ENCODE peak calls at places on chromosomes 5 and 9, in four cellular contexts. S is HT1080; O is stimulated activated CD4-positive, alpha-beta T cell treated with anti-CD3 and anti-CD28 coated beads, TNF-alpha, amount 100 ng/mL, for 4 hours; H is G401. C is an unnamed sample.

GRCh38 chr5:83914199-83914598 is 193.5 kb upstream of the HAPLN1 start:
- DNase-seq in S (no peak), O (no peak), H (no peak), C (no peak)

GRCh38 chr9:109467936-109468335 is 30.2 kb downstream of the PTPN3 start:
- DNase-seq in S (peak; percentile 71), O (no peak), H (no peak), C (no peak)

GRCh38 chr5:1324719-1325190 is 20.1 kb downstream of the CLPTM1L start:
- DNase-seq in S (no peak), O (no peak), H (no peak), C (peak; percentile 58)

GRCh38 chr9:2015581-2016410 is 649 bp downstream of the SMARCA2 start:
- DNase-seq in S (peak; percentile 10), O (peak; percentile 15), H (peak; percentile 54), C (peak; percentile 89)

GRCh38 chr9:108953983-108954574 is 19.9 kb downstream of the ABITRAM start:
- DNase-seq in S (no peak), O (no peak), H (peak; percentile 85), C (no peak)

GRCh38 chr9:127222388-127223095 is 42.0 kb upstream of the GARNL3 start:
- DNase-seq in S (no peak), O (no peak), H (no peak), C (no peak)

GRCh38 chr5:82662340-82662739 is 384.2 kb upstream of the RPS23 start:
- DNase-seq in S (no peak), O (no peak), H (no peak), C (no peak)

GRCh38 chr5:143214890-143215289 is 188.6 kb downstream of the NR3C1 start:
- DNase-seq in S (no peak), O (no peak), H (no peak), C (no peak)

GRCh38 chr9:72351538-72352453 is 13.2 kb downstream of the ZFAND5 start:
- DNase-seq in S (peak; percentile 86), O (no peak), H (peak; percentile 41), C (no peak)

GRCh38 chr5:144549580-144549979 is 378.9 kb downstream of the KCTD16 start:
- DNase-seq in S (no peak), O (no peak), H (peak; percentile 47), C (no peak)

GRCh38 chr5:38375423-38375822 is 117.1 kb downstream of the EGFLAM start:
- DNase-seq in S (no peak), O (no peak), H (no peak), C (no peak)

GRCh38 chr5:593511-593910 is 18.6 kb upstream of the CEP72 start:
- DNase-seq in S (no peak), O (no peak), H (no peak), C (no peak)

GRCh38 chr5:142843029-142843905 is 73.1 kb downstream of the ARHGAP26 start:
- DNase-seq in S (no peak), O (no peak), H (no peak), C (no peak)

GRCh38 chr9:88555581-88555980 is 20.6 kb downstream of the NXNL2 start:
- DNase-seq in S (no peak), O (no peak), H (no peak), C (no peak)

GRCh38 chr9:119963258-119963797 is 594.1 kb upstream of the BRINP1 start:
- DNase-seq in S (peak; percentile 2), O (no peak), H (no peak), C (peak; percentile 75)

GRCh38 chr9:87662808-87663528 is 63.0 kb upstream of the CTSL start:
- DNase-seq in S (peak; percentile 62), O (no peak), H (peak; percentile 51), C (peak; percentile 91)

GRCh38 chr5:14273207-14273767 is 130.1 kb downstream of the TRIO start:
- DNase-seq in S (no peak), O (no peak), H (no peak), C (no peak)

GRCh38 chr5:168219515-168220410 is 71.7 kb upstream of the WWC1 start:
- DNase-seq in S (peak; percentile 77), O (no peak), H (peak; percentile 88), C (no peak)